ENCODE peak calls at places on chromosomes 3 and 15, in nine cellular contexts. M is fibroblast of lung, T is HepG2, S is MM.1S, X is mammary epithelial cell, D is DND-41, O is IMR-90, Y is PC-3, Q is SK-N-SH. R is an unnamed sample. For H3K9me3, the result is how much of the 10 kb centered on the place peaks cover.

GRCh38 chr15:96355561-96356129 is 25.1 kb downstream of the NR2F2 start:
- DNase-seq in Y (no peak), T (no peak), Q (no peak), S (no peak), D (no peak), O (no peak), M (no peak), X (no peak), R (no peak)

GRCh38 chr3:146187334-146187950 is 26.5 kb upstream of the PLOD2 start:
- DNase-seq in T (no peak), D (no peak), X (no peak), M (peak), Y (peak), S (peak), Q (no peak), O (peak), R (peak)

GRCh38 chr3:177733233-177733632 is 536.0 kb upstream of the TBL1XR1 start:
- DNase-seq in T (no peak), X (no peak), Y (no peak), D (no peak), Q (no peak), M (no peak), S (no peak), O (peak), R (no peak)

GRCh38 chr3:14631101-14631497 is 20.5 kb upstream of the CCDC174 start:
- DNase-seq in M (no peak), D (no peak), O (no peak), T (no peak), S (no peak), X (no peak), Q (no peak), Y (no peak), R (no peak)

GRCh38 chr15:88606437-88606794 is 14.7 kb upstream of the AEN start:
- DNase-seq in Y (no peak), Q (no peak), S (no peak), O (no peak), X (no peak), M (no peak), D (no peak), T (no peak), R (no peak)

GRCh38 chr15:41498657-41499056 is 5.0 kb downstream of the ITPKA start:
- DNase-seq in T (no peak), O (no peak), Y (no peak), Q (no peak), M (no peak), S (no peak), X (no peak), D (no peak), R (no peak)

GRCh38 chr15:37931868-37932267 is 2.6 kb upstream of the TMCO5A start:
- DNase-seq in Y (peak), O (peak), T (no peak), S (no peak), Q (no peak), M (peak), D (no peak), X (no peak), R (no peak)

GRCh38 chr15:33360876-33361275 is 50.1 kb downstream of the RYR3 start:
- DNase-seq in O (no peak), M (no peak), X (no peak), S (no peak), T (no peak), D (no peak), Y (no peak), Q (peak), R (no peak)

GRCh38 chr3:176872771-176873209 is 324.5 kb downstream of the TBL1XR1 start:
- DNase-seq in S (peak), M (peak), O (peak), Q (peak), X (peak), T (peak), Y (peak), D (peak), R (peak)

GRCh38 chr3:48919215-48920138 is 835 bp downstream of the ARIH2 start:
- DNase-seq in D (peak), T (peak), O (peak), S (peak), X (peak), Q (peak), Y (peak), M (peak), R (peak)

GRCh38 chr3:134937256-134938023 is 142.4 kb downstream of the EPHB1 start:
- DNase-seq in X (no peak), D (no peak), T (no peak), M (no peak), Y (no peak), O (no peak), S (no peak), Q (no peak), R (no peak)

GRCh38 chr3:45330500-45331295 is 57.7 kb upstream of the LARS2 start:
- DNase-seq in T (no peak), O (no peak), M (no peak), D (peak), Y (peak), X (peak), S (no peak), Q (no peak), R (no peak)

GRCh38 chr3:184683234-184683633 is 28.6 kb downstream of the MAGEF1 start:
- DNase-seq in T (no peak), D (no peak), Y (no peak), O (no peak), Q (no peak), M (no peak), X (no peak), S (no peak), R (no peak)

GRCh38 chr3:161043343-161044035 is 61.7 kb downstream of the B3GALNT1 start:
- DNase-seq in D (no peak), S (no peak), T (no peak), Q (no peak), O (no peak), Y (no peak), X (no peak), M (no peak), R (no peak)

GRCh38 chr3:77254967-77255831 is 215.3 kb downstream of the ROBO2 start:
- DNase-seq in S (peak), Q (peak), Y (peak), X (peak), O (peak), D (peak), M (peak), T (peak), R (peak)

GRCh38 chr15:39149636-39150035 is 431.2 kb upstream of the THBS1 start:
- DNase-seq in T (no peak), D (no peak), Q (no peak), O (no peak), Y (no peak), M (no peak), S (no peak), X (no peak), R (no peak)

GRCh38 chr3:133097214-133097613 is 59.0 kb downstream of the TMEM108 start:
- DNase-seq in S (no peak), X (peak), Y (no peak), D (no peak), T (no peak), M (peak), O (peak), Q (peak), R (no peak)

GRCh38 chr3:139728414-139728813 is 50.6 kb upstream of the NMNAT3 start:
- DNase-seq in S (no peak), D (no peak), Q (no peak), O (no peak), M (no peak), X (no peak), Y (peak), T (no peak), R (no peak)

GRCh38 chr3:186413615-186414415 is 51.8 kb upstream of the DGKG start:
- DNase-seq in Q (peak), X (peak), O (no peak), S (peak), T (no peak), M (peak), Y (peak), D (no peak), R (no peak)

GRCh38 chr3:14375192-14375591 is 27.2 kb upstream of the SLC6A6 start:
- DNase-seq in M (no peak), T (no peak), X (no peak), Y (no peak), Q (no peak), S (no peak), D (no peak), O (no peak), R (no peak)

GRCh38 chr3:149512073-149512782 is 37.7 kb downstream of the TM4SF4 start:
- DNase-seq in Y (peak), X (peak), M (peak), T (peak), S (peak), O (peak), Q (peak), D (peak), R (peak)

GRCh38 chr3:62329970-62330369 is 43.4 kb downstream of the FEZF2 start:
- DNase-seq in Q (no peak), T (no peak), X (no peak), D (no peak), Y (no peak), O (no peak), S (no peak), M (no peak), R (no peak)

GRCh38 chr15:101407439-101407838 is 82.1 kb downstream of the PCSK6 start:
- DNase-seq in X (no peak), O (no peak), Q (no peak), S (no peak), T (no peak), M (no peak), Y (no peak), D (peak), R (no peak)

GRCh38 chr15:31293655-31294054 is 33.0 kb upstream of the KLF13 start:
- DNase-seq in T (peak), Q (no peak), D (no peak), X (no peak), Y (no peak), S (no peak), M (no peak), O (no peak), R (no peak)

GRCh38 chr3:27044926-27045481 is 324.2 kb downstream of the NEK10 start:
- DNase-seq in X (no peak), D (no peak), Y (no peak), M (no peak), T (no peak), O (no peak), S (no peak), Q (no peak), R (peak)

GRCh38 chr3:160052385-160053047 is 63.9 kb downstream of the IL12A start:
- DNase-seq in O (peak), Y (no peak), D (no peak), M (no peak), X (no peak), Q (peak), T (no peak), S (no peak), R (no peak)

GRCh38 chr15:35038655-35039534 is 46.2 kb downstream of the NANOGP8 start:
- DNase-seq in M (peak), T (no peak), Q (no peak), Y (peak), S (no peak), O (peak), D (no peak), X (peak), R (no peak)

GRCh38 chr15:40855706-40856234 is 11.9 kb downstream of the SPINT1 start:
- DNase-seq in D (no peak), Q (no peak), O (no peak), X (no peak), S (no peak), T (no peak), Y (no peak), M (no peak), R (no peak)

GRCh38 chr3:171772427-171773056 is 37.7 kb downstream of the PLD1 start:
- DNase-seq in D (peak), M (peak), X (peak), Q (peak), T (peak), S (peak), O (peak), Y (peak), R (peak)

GRCh38 chr15:67999320-68000100 is 54.6 kb upstream of the PIAS1 start:
- DNase-seq in M (no peak), T (no peak), O (no peak), Y (peak), X (no peak), S (no peak), Q (no peak), D (no peak), R (no peak)

GRCh38 chr3:57855281-57855680 is 99.2 kb downstream of the SLMAP start:
- DNase-seq in S (no peak), O (peak), T (no peak), M (peak), D (no peak), Q (no peak), X (peak), Y (peak), R (no peak)

GRCh38 chr3:127721536-127721935 is 48.8 kb downstream of the ABTB1 start:
- DNase-seq in Q (no peak), T (no peak), S (no peak), X (no peak), Y (no peak), D (no peak), M (no peak), O (no peak), R (no peak)

GRCh38 chr3:124157748-124158147 is 165.8 kb upstream of the ROPN1 start:
- DNase-seq in M (no peak), T (no peak), S (no peak), X (no peak), D (no peak), Y (no peak), O (no peak), Q (no peak), R (no peak)

GRCh38 chr3:126161309-126161708 is 19.1 kb downstream of the ALDH1L1 start:
- DNase-seq in Y (no peak), D (no peak), X (no peak), M (no peak), Q (no peak), S (no peak), O (no peak), T (no peak), R (no peak)
- H3K9ac ChIP-seq in Y (no peak), D (no peak), X (no peak), M (no peak), Q (no peak), S (no peak), O (no peak), T (no peak), R (no peak)

DNA sequence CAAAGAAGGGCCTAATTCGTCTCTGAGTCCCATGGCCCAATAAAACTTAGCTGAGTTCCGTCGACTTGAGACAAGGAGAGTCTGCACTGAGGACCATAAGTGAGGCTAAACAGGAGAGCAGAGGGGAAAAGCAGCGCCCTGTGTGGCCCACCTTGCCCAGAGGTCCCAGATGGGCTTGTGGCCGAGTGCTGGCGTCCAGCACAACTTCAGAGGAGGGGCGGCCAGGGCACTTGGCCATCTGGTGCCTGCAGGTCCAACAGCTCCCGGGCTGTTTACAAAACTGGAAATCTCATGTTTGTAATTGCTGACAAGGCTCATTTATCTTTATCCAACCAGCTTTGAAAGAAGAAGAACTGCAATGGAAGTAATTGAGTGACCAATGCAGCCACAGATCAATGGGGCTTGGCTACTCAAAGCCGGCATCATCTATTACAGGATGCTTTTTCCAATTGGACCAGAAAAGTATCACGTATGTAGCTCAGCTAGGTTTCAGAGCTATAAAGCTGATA is 306.3 kb downstream of the OCA2 start:
- DNase-seq in D (no peak), O (no peak), Q (no peak), X (no peak), Y (no peak), T (no peak), M (no peak), S (no peak), R (no peak)
- H3K9me3 ChIP-seq in D (under half), O (under half), Q (under half), X (under half), Y (under half), T (under half), M (under half), S (under half), R (under half)

GRCh38 chr15:50181983-50182232 is at the start of gene SLC27A2:
- DNase-seq in Y (peak), Q (peak), S (no peak), M (peak), X (no peak), T (no peak), O (peak), D (no peak), R (peak)
- TF ChIP-seq CTCF in Y (peak), Q (peak), S (peak), M (peak), X (peak), T (peak), O (no peak), D (no peak), R (peak)

DNA sequence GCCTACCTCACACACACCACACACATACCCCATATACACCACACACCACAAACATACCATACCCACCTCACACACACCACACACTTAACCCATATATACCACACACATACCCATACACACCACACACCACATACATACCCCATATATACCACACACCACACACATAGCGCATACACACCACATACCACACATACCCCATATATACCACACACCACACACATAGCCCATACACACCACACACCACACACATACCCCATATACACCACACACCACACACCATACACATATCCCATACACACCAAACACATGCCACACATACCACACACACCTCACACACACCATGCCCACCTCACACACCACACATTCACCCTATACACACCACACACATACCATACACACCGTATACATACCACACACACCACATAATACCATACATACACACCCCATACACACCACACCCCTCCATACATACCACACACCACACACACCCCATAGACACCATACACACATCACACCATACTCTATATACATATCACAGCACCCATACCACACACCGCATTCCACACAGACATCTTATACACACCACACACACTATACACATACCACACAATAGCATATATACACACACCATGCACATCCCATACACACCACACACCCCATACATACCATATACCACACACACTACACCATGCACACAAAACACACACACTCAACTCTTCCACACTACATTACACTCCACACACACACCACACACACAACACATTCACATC is 29.5 kb downstream of the APBA2 start:
- DNase-seq in O (no peak), Y (no peak), M (no peak), D (no peak), X (no peak), S (no peak), T (no peak), Q (no peak), R (no peak)
- H3K9ac ChIP-seq in O (no peak), Y (no peak), M (no peak), D (no peak), X (no peak), S (no peak), T (no peak), Q (no peak), R (no peak)

GRCh38 chr15:25060996-25061620 is 106.3 kb downstream of the SNRPN start:
- DNase-seq in T (no peak), D (no peak), Y (no peak), S (no peak), M (no peak), O (no peak), Q (no peak), X (no peak), R (no peak)
- H3K9me3 ChIP-seq in T (half or more), D (half or more), Y (half or more), S (under half), M (under half), O (half or more), Q (under half), X (half or more), R (under half)

GRCh38 chr3:182364723-182365650 is 428.3 kb upstream of the ATP11B start:
- DNase-seq in S (no peak), M (no peak), D (no peak), X (peak), Y (peak), O (no peak), T (no peak), Q (peak), R (no peak)
- TF ChIP-seq CTCF in S (no peak), M (no peak), D (no peak), X (no peak), Y (peak), O (no peak), T (no peak), Q (no peak), R (no peak)

R was measured in colonic mucosa.